ENCODE peak calls at places on chromosome 14, in seven cellular contexts. O is colonic mucosa, W is PC-9, F is spleen, A is glutamatergic neuron, U is ovary, Y is foreskin fibroblast. S is an unnamed sample.

GRCh38 chr14:55580401-55581010 is 499 bp downstream of the KTN1 start:
- DNase-seq in A (peak), W (peak), O (peak), Y (no peak), F (peak), U (peak), S (no peak)

GRCh38 chr14:57889245-57889644 is 23.4 kb upstream of the SLC35F4 start:
- DNase-seq in F (no peak), Y (peak), W (no peak), A (no peak), U (peak), O (no peak), S (no peak)

GRCh38 chr14:29536886-29537511 is 390.6 kb downstream of the PRKD1 start:
- DNase-seq in A (no peak), W (no peak), F (no peak), O (no peak), U (no peak), Y (peak), S (no peak)

GRCh38 chr14:75234173-75234855 is 44.3 kb upstream of the FOS start:
- DNase-seq in F (no peak), O (peak), U (peak), A (no peak), W (peak), Y (peak), S (no peak)

GRCh38 chr14:90649096-90649495 is 167.1 kb downstream of the TTC7B start:
- DNase-seq in A (no peak), W (no peak), O (no peak), U (no peak), F (no peak), Y (no peak), S (no peak)

GRCh38 chr14:61620130-61620946 is 75.0 kb upstream of the HIF1A start:
- DNase-seq in W (no peak), A (no peak), F (no peak), Y (peak), U (peak), O (no peak), S (no peak)

GRCh38 chr14:66330916-66331315 is 155.3 kb upstream of the CCDC196 start:
- DNase-seq in U (no peak), Y (no peak), A (no peak), W (peak), F (no peak), O (no peak), S (no peak)

GRCh38 chr14:79639638-79640037 is 571.7 kb downstream of the DIO2 start:
- DNase-seq in W (no peak), Y (no peak), U (no peak), A (no peak), F (no peak), O (no peak), S (no peak)

GRCh38 chr14:69535230-69535848 is 39.3 kb downstream of the CCDC177 start:
- DNase-seq in Y (peak), F (no peak), W (peak), O (peak), A (peak), U (peak), S (no peak)

GRCh38 chr14:61537567-61538463 is 157.5 kb upstream of the HIF1A start:
- DNase-seq in W (peak), A (no peak), U (no peak), Y (peak), F (no peak), O (peak), S (no peak)

GRCh38 chr14:32003585-32003984 is 73.5 kb upstream of the ARHGAP5 start:
- DNase-seq in Y (no peak), U (no peak), W (no peak), A (no peak), F (no peak), O (no peak), S (no peak)

GRCh38 chr14:43778956-43779639 is 728.0 kb downstream of the FSCB start:
- DNase-seq in O (no peak), U (no peak), W (no peak), Y (no peak), F (no peak), A (no peak), S (no peak)

GRCh38 chr14:54728700-54729527 is 162.0 kb downstream of the SAMD4A start:
- DNase-seq in O (no peak), F (no peak), A (no peak), U (no peak), W (no peak), Y (peak), S (no peak)

GRCh38 chr14:79783061-79783460 is 428.2 kb downstream of the DIO2 start:
- DNase-seq in Y (no peak), U (no peak), F (no peak), O (no peak), W (no peak), A (no peak), S (no peak)

GRCh38 chr14:106556665-106557289 is 1030.4 kb downstream of the TMEM121 start:
- DNase-seq in W (peak), O (peak), Y (no peak), F (peak), U (no peak), A (no peak), S (no peak)

GRCh38 chr14:51395361-51395849 is 155.4 kb downstream of the TMX1 start:
- DNase-seq in F (no peak), W (peak), Y (peak), U (peak), A (peak), O (no peak), S (no peak)

GRCh38 chr14:64405295-64405694 is 17.1 kb downstream of the MTHFD1 start:
- DNase-seq in U (no peak), O (no peak), W (no peak), Y (no peak), A (no peak), F (no peak), S (no peak)

GRCh38 chr14:42002139-42002538 is 395.5 kb downstream of the LRFN5 start:
- DNase-seq in W (no peak), Y (no peak), U (no peak), A (no peak), F (no peak), O (no peak), S (no peak)

GRCh38 chr14:79248131-79248530 is 963.2 kb downstream of the DIO2 start:
- DNase-seq in F (no peak), O (no peak), Y (no peak), A (no peak), U (no peak), W (no peak), S (no peak)

GRCh38 chr14:92473261-92473946 is 40.2 kb upstream of the RIN3 start:
- DNase-seq in W (no peak), Y (peak), U (peak), F (no peak), O (no peak), A (no peak), S (no peak)

GRCh38 chr14:77124345-77125274 is 17.0 kb downstream of the ZDHHC22 start:
- DNase-seq in U (peak), W (peak), O (peak), F (peak), Y (peak), A (peak), S (no peak)

GRCh38 chr14:31933716-31934115 is 143.4 kb upstream of the ARHGAP5 start:
- DNase-seq in W (no peak), A (no peak), Y (no peak), U (no peak), F (no peak), O (no peak), S (no peak)

GRCh38 chr14:26905219-26905618 is 307.4 kb upstream of the NOVA1 start:
- DNase-seq in F (no peak), A (no peak), O (no peak), Y (no peak), U (no peak), W (no peak), S (no peak)
- TF ChIP-seq CTCF in F (no peak), A (no peak), O (no peak), Y (no peak), U (no peak), W (no peak), S (peak)

GRCh38 chr14:102655154-102655553 is 62.7 kb downstream of the RCOR1 start:
- DNase-seq in W (peak), F (no peak), O (no peak), U (no peak), A (no peak), Y (no peak), S (no peak)
- TF ChIP-seq CTCF in W (no peak), F (no peak), O (no peak), U (no peak), A (no peak), Y (no peak), S (no peak)

DNA sequence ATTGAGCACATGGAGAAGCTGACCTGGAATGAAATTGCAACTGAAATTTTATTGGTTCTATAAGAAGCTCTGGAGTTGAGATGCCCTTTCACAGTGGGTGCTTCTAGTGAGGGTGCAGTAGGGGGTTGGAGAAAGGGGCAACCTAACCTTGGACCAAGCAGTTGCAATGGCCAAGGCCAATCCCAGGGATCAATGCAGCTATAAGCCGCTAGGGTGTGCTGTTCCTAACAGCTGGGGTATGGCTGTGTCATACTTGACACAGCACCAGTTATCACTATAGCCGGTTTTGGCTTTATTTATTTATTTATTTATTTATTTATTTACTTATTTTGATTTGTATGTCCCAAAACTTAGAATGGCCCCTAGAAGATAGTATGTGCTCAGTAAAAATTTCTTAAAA is 505.9 kb downstream of the FLRT2 start:
- DNase-seq in U (no peak), F (no peak), W (no peak), A (peak), O (no peak), Y (no peak), S (no peak)
- TF ChIP-seq CTCF in U (no peak), F (no peak), W (peak), A (peak), O (no peak), Y (peak), S (peak)

GRCh38 chr14:21748869-21749303 is 75.3 kb upstream of the OR4E1 start:
- DNase-seq in W (peak), Y (no peak), A (peak), O (peak), F (no peak), U (no peak), S (no peak)
- TF ChIP-seq CTCF in W (peak), Y (peak), A (peak), O (peak), F (peak), U (no peak), S (peak)

DNA sequence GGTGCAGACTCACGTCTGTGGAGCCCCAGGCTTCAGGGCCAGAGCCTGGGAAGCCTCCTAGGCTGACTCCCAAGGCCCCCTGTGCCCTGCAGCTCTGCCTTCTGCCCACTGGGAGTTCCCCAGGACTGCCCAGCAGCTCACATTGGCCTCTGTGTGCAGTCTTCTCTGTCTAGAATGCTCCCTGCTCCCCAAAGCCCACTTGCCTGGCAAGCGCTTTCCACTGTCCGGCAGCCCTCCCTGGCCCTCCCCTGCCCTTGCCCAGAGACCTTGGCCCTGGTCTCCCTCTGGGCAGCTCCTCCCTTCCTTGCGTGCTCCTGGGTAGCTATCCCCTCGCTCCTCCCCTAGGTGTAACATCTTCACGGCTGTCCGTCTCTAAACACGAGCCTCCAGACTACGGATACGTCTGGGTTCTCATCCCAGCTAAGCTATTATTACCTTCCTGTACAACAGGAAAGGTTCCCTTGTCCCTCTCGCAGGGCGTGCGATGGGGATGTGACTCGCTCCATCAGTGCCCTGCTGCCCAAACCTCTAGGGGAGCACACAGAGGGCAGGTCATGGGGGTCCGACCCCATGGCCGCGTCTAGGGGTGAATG is 325.5 kb upstream of the RTL1 start:
- DNase-seq in Y (no peak), W (no peak), F (no peak), A (no peak), U (peak), O (peak), S (no peak)
- TF ChIP-seq CTCF in Y (no peak), W (no peak), F (no peak), A (no peak), U (no peak), O (no peak), S (no peak)

DNA sequence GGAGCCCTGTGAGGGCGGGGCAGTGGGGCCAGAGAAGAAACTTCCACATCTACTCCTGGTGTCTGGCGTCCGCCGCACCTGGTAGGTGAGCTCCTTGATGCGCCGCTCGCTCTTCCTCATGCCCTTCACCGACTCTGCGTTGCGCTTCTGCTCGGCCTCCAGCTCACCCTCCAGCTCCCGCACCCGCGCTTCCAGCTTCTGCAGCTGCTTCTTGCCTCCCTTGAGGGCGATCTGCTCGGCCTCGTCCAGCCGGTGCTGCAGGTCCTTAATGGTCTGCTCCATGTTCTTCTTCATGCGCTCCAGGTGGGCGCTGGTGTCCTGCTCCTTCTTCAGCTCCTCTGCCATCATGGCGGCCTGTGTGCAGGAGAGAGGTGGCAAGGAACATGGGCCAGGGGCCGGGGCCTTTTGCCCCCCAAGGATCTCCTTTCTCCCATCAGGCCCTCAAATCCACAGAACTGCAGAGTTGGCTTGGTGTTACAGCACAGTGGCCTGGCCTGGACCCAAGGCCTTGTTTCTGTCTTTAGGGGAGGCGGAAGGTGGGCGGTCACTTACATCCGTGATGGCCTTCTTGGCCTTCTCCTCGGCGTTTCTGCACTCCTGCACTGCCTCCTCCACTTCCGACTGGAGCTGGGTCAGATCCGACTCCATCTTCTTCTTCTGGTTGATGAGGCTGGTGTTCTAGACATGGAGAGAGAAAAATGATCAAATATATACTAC is 7.7 kb downstream of the CMTM5 start:
- DNase-seq in O (no peak), F (no peak), W (no peak), U (no peak), Y (no peak), A (no peak), S (no peak)
- TF ChIP-seq CTCF in O (no peak), F (no peak), W (no peak), U (no peak), Y (no peak), A (no peak), S (no peak)

GRCh38 chr14:71136386-71137060 is 229.3 kb downstream of the PCNX1 start:
- DNase-seq in Y (no peak), A (no peak), W (no peak), F (no peak), U (no peak), O (no peak), S (no peak)

GRCh38 chr14:71135911-71136310 is 228.7 kb downstream of the PCNX1 start:
- DNase-seq in U (no peak), W (no peak), F (no peak), Y (no peak), O (no peak), A (no peak), S (no peak)

GRCh38 chr14:71135496-71135895 is 228.2 kb downstream of the PCNX1 start:
- DNase-seq in U (no peak), O (no peak), A (no peak), Y (no peak), W (no peak), F (no peak), S (no peak)

GRCh38 chr14:71133296-71133695 is 226.0 kb downstream of the PCNX1 start:
- DNase-seq in A (no peak), O (no peak), F (no peak), W (no peak), Y (no peak), U (no peak), S (no peak)

GRCh38 chr14:71130491-71131179 is 223.4 kb downstream of the PCNX1 start:
- DNase-seq in U (no peak), Y (peak), A (no peak), F (no peak), W (peak), O (no peak), S (no peak)
- TF ChIP-seq CTCF in U (no peak), Y (no peak), A (no peak), F (no peak), W (no peak), O (no peak), S (no peak)

GRCh38 chr14:53517276-53517960 is 364.3 kb upstream of the DDHD1 start:
- DNase-seq in U (no peak), W (no peak), O (no peak), F (no peak), Y (no peak), A (no peak), S (no peak)
- TF ChIP-seq CTCF in U (no peak), W (no peak), O (no peak), F (no peak), Y (no peak), A (no peak), S (no peak)

S was measured in chondrocyte.